ENCODE peak calls at places on chromosomes 13 and 19, in five cellular contexts. One of them, this sample, is unnamed.

GRCh38 chr19:32615569-32615968 is 34.6 kb downstream of the PDCD5 start:
- DNase-seq in Calu3: no peak
- DNase-seq in iPS-NIHi11: no peak
- DNase-seq in pons: no peak
- DNase-seq in mesendoderm: no peak
- DNase-seq in this sample: no peak

GRCh38 chr19:1237754-1238372 is at the start of gene CBARP:
- DNase-seq in Calu3: no peak
- DNase-seq in iPS-NIHi11: peak
- DNase-seq in pons: no peak
- DNase-seq in mesendoderm: no peak
- DNase-seq in this sample: no peak

GRCh38 chr13:79404985-79405384 is 1.1 kb downstream of the RBM26 start:
- DNase-seq in Calu3: no peak
- DNase-seq in iPS-NIHi11: no peak
- DNase-seq in pons: no peak
- DNase-seq in mesendoderm: no peak
- DNase-seq in this sample: no peak

GRCh38 chr19:35260694-35261304 is 8.0 kb upstream of the USF2 start:
- DNase-seq in Calu3: no peak
- DNase-seq in iPS-NIHi11: no peak
- DNase-seq in pons: no peak
- DNase-seq in mesendoderm: no peak
- DNase-seq in this sample: no peak

GRCh38 chr13:94824601-94825000 is 112.3 kb upstream of the SOX21 start:
- DNase-seq in Calu3: no peak
- DNase-seq in iPS-NIHi11: no peak
- DNase-seq in pons: no peak
- DNase-seq in mesendoderm: no peak
- DNase-seq in this sample: no peak

GRCh38 chr13:41405367-41405766 is 52.0 kb upstream of the RGCC start:
- DNase-seq in Calu3: no peak
- DNase-seq in iPS-NIHi11: no peak
- DNase-seq in pons: no peak
- DNase-seq in mesendoderm: no peak
- DNase-seq in this sample: no peak

GRCh38 chr19:36986601-36987000 is 70.5 kb downstream of the ZNF568 start:
- DNase-seq in Calu3: no peak
- DNase-seq in iPS-NIHi11: no peak
- DNase-seq in pons: peak
- DNase-seq in mesendoderm: no peak
- DNase-seq in this sample: no peak

GRCh38 chr13:66805657-66806056 is 424.5 kb downstream of the PCDH9 start:
- DNase-seq in Calu3: no peak
- DNase-seq in iPS-NIHi11: no peak
- DNase-seq in pons: peak
- DNase-seq in mesendoderm: no peak
- DNase-seq in this sample: no peak

GRCh38 chr19:40571831-40572495 is 4.7 kb upstream of the SHKBP1 start:
- DNase-seq in Calu3: no peak
- DNase-seq in iPS-NIHi11: no peak
- DNase-seq in pons: no peak
- DNase-seq in mesendoderm: no peak
- DNase-seq in this sample: no peak

GRCh38 chr19:517721-518136 is 10.4 kb downstream of the TPGS1 start:
- DNase-seq in Calu3: no peak
- DNase-seq in iPS-NIHi11: no peak
- DNase-seq in pons: no peak
- DNase-seq in mesendoderm: no peak
- DNase-seq in this sample: no peak

GRCh38 chr13:95355491-95355890 is 54.2 kb upstream of the ABCC4 start:
- DNase-seq in Calu3: no peak
- DNase-seq in iPS-NIHi11: no peak
- DNase-seq in pons: no peak
- DNase-seq in mesendoderm: no peak
- DNase-seq in this sample: peak